ENCODE peak calls at places on chromosome 12, in ten cellular contexts. Y, O, Q, X, L, R, F, M, G and A are unnamed samples. For H3K4me1, the result is how much of the 10 kb centered on the place peaks cover.

GRCh38 chr12:68207276-68207675 is 18.3 kb downstream of the IL26 start:
- DNase-seq in Y (no peak), G (no peak), X (no peak), F (no peak), L (no peak), O (no peak), M (no peak), Q (no peak), R (no peak), A (no peak)

GRCh38 chr12:10101648-10102220 is 2.9 kb upstream of the CLEC1A start:
- DNase-seq in R (no peak), X (no peak), F (no peak), M (no peak), O (no peak), Q (no peak), G (no peak), Y (no peak), L (no peak), A (no peak)

GRCh38 chr12:124630791-124631313 is 63.4 kb upstream of the NCOR2 start:
- DNase-seq in R (no peak), G (no peak), F (no peak), M (no peak), Q (no peak), X (no peak), L (no peak), Y (no peak), O (no peak), A (no peak)

GRCh38 chr12:58678753-58679152 is 241.6 kb downstream of the LRIG3 start:
- DNase-seq in X (no peak), O (no peak), L (no peak), Q (no peak), G (no peak), F (no peak), Y (no peak), R (no peak), M (no peak), A (no peak)

GRCh38 chr12:20368653-20369163 is 371 bp downstream of the PDE3A start:
- DNase-seq in F (peak), L (peak), X (no peak), G (peak), M (peak), Q (peak), O (peak), Y (peak), R (peak), A (peak)

GRCh38 chr12:91978143-91978542 is 167.5 kb downstream of the BTG1 start:
- DNase-seq in R (no peak), G (no peak), L (no peak), O (peak), X (no peak), Q (no peak), Y (no peak), M (no peak), F (no peak), A (no peak)

GRCh38 chr12:41167701-41168100 is 20.4 kb upstream of the PDZRN4 start:
- DNase-seq in F (no peak), G (no peak), R (no peak), O (no peak), Y (no peak), X (no peak), M (no peak), Q (no peak), L (no peak), A (no peak)

GRCh38 chr12:56836800-56837663 is 73.9 kb downstream of the HSD17B6 start:
- DNase-seq in M (no peak), X (peak), O (peak), Q (no peak), L (no peak), F (no peak), Y (no peak), G (no peak), R (no peak), A (no peak)

GRCh38 chr12:110349521-110350151 is 53.9 kb downstream of the ANAPC7 start:
- DNase-seq in G (no peak), R (no peak), L (no peak), O (no peak), Q (peak), M (no peak), Y (no peak), F (no peak), X (no peak), A (no peak)

GRCh38 chr12:51828951-51829581 is 19.5 kb downstream of the FIGNL2 start:
- DNase-seq in M (peak), F (no peak), R (no peak), O (no peak), Y (no peak), L (no peak), G (no peak), X (no peak), Q (no peak), A (no peak)

GRCh38 chr12:46549527-46550265 is 177.1 kb upstream of the SLC38A2 start:
- DNase-seq in R (no peak), X (no peak), F (no peak), M (no peak), Y (no peak), L (no peak), G (no peak), Q (no peak), O (peak), A (no peak)

GRCh38 chr12:93741741-93742085 is 64.5 kb downstream of the CRADD start:
- DNase-seq in O (peak), M (peak), Y (no peak), R (no peak), X (no peak), G (no peak), L (no peak), Q (no peak), F (no peak), A (no peak)

GRCh38 chr12:12872934-12873275 is 18.5 kb upstream of the GPRC5A start:
- DNase-seq in Y (no peak), R (no peak), G (no peak), F (no peak), X (no peak), M (no peak), Q (no peak), L (no peak), O (no peak), A (no peak)

GRCh38 chr12:29782285-29782820 is 1.4 kb downstream of the TMTC1 start:
- DNase-seq in O (no peak), X (no peak), R (no peak), G (no peak), F (no peak), L (no peak), M (peak), Y (no peak), Q (peak), A (no peak)

GRCh38 chr12:67279637-67280036 is 10.5 kb downstream of the CAND1 start:
- DNase-seq in Q (no peak), F (no peak), Y (no peak), G (no peak), R (no peak), L (no peak), M (no peak), X (no peak), O (no peak), A (no peak)

GRCh38 chr12:124640096-124640495 is 72.7 kb upstream of the NCOR2 start:
- DNase-seq in G (no peak), X (no peak), Q (peak), F (no peak), Y (no peak), O (peak), M (no peak), R (no peak), L (no peak), A (no peak)

GRCh38 chr12:21551811-21552469 is 25.8 kb downstream of the SPX start:
- DNase-seq in L (no peak), M (no peak), Y (no peak), Q (no peak), G (no peak), O (no peak), X (no peak), R (no peak), F (no peak), A (peak)

GRCh38 chr12:103807561-103808238 is 33.3 kb downstream of the NT5DC3 start:
- DNase-seq in Q (no peak), R (no peak), L (no peak), M (no peak), F (no peak), O (no peak), X (no peak), Y (no peak), G (peak), A (no peak)

GRCh38 chr12:49420556-49420955 is 53.3 kb downstream of the SPATS2 start:
- DNase-seq in L (no peak), F (no peak), M (no peak), G (no peak), X (no peak), Y (no peak), O (no peak), R (no peak), Q (no peak), A (no peak)

GRCh38 chr12:65941388-65941787 is 117.1 kb downstream of the HMGA2 start:
- DNase-seq in L (no peak), X (no peak), Y (no peak), R (no peak), F (no peak), O (peak), G (no peak), M (no peak), Q (no peak), A (no peak)

GRCh38 chr12:114990396-114990795 is 306.4 kb upstream of the TBX3 start:
- DNase-seq in Q (no peak), R (no peak), X (no peak), F (no peak), O (no peak), L (no peak), M (no peak), G (no peak), Y (no peak), A (no peak)

GRCh38 chr12:25698782-25699181 is 145.7 kb upstream of the LMNTD1 start:
- DNase-seq in G (no peak), X (no peak), O (no peak), Y (no peak), F (no peak), L (no peak), M (no peak), Q (no peak), R (no peak), A (no peak)

GRCh38 chr12:93705237-93705636 is 28.1 kb downstream of the CRADD start:
- DNase-seq in Y (no peak), M (no peak), R (no peak), O (no peak), F (no peak), X (no peak), L (no peak), G (no peak), Q (no peak), A (no peak)

GRCh38 chr12:45192041-45192695 is 23.7 kb upstream of the ANO6 start:
- DNase-seq in M (peak), G (no peak), R (no peak), O (peak), X (no peak), Y (no peak), Q (no peak), L (no peak), F (no peak), A (no peak)

GRCh38 chr12:113099364-113099763 is 36.2 kb downstream of the RASAL1 start:
- DNase-seq in M (no peak), Y (no peak), R (no peak), X (no peak), L (no peak), Q (no peak), G (no peak), F (peak), O (no peak), A (no peak)

GRCh38 chr12:2286461-2287131 is 233.8 kb downstream of the CACNA1C start:
- DNase-seq in G (no peak), L (no peak), F (no peak), Y (no peak), O (no peak), R (no peak), Q (no peak), M (no peak), X (no peak), A (no peak)

GRCh38 chr12:92360543-92360942 is 214.9 kb upstream of the BTG1 start:
- DNase-seq in M (no peak), F (no peak), Q (no peak), G (no peak), X (no peak), Y (no peak), R (no peak), O (no peak), L (no peak), A (no peak)

GRCh38 chr12:25438638-25439037 is 114.4 kb downstream of the LMNTD1 start:
- DNase-seq in G (no peak), R (no peak), Y (no peak), Q (no peak), O (no peak), F (no peak), X (no peak), L (no peak), M (no peak), A (no peak)

GRCh38 chr12:82383930-82384513 is 25.7 kb downstream of the METTL25 start:
- DNase-seq in O (peak), Q (no peak), F (no peak), G (no peak), X (no peak), Y (no peak), R (no peak), M (no peak), L (no peak), A (no peak)

GRCh38 chr12:110776410-110776809 is 33.7 kb upstream of the PPP1CC start:
- DNase-seq in F (no peak), X (no peak), L (no peak), Y (no peak), M (no peak), G (no peak), R (no peak), Q (no peak), O (no peak), A (no peak)

DNA sequence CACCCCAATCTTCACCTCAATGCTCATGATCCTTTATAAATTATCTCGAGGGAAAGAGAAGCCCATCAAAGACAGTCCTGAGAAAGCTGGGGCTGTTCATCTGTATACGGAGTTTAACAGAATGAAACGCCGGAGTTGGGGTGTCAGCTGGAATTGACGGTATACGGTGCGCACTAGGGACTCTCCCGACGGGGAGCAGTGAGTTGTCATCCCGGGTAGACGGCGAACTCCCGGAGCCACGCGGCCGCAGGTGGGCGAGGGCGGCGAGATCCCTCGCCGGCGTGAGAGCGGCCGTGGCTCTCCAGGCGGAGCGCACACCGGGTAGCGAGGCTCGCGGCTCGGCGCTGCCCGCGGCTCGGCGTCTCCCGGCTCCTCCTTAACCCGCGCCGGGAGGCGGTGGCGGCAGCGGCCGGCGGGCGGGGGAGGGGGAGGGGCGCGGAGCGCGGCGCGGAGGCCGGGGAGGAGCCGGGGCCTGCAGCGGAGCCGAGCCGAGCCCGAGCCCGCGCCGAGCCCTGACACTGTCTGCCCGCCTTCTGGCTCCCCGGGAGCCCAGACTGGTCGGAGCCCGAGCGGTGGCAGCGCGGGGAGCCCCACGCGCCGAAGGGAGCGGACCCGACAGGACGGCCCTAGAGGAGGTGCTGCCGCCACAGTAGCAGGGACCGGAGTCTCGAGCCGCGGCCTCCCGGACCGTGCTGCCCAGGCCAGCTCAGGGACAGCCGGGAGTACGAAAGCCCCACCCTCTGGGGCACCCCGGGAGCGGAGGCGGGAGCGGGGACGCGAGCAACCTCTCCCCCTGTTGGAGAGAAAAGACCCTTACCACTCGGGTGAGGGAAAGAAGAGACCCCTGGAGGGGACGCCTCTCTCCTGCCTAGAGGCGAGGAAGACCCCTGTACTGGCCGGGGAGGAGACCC is at the start of gene FOXJ2:
- DNase-seq in G (peak), Q (peak), Y (peak), F (peak), O (peak), M (peak), L (peak), R (peak), X (no peak), A (peak)
- H3K4me1 ChIP-seq in G (half or more), Q (under half), Y (under half), F (under half), O (under half), M (under half), L (under half), R (under half), X (under half), A (under half)

GRCh38 chr12:53046655-53047220 is 3.1 kb upstream of the TNS2 start:
- DNase-seq in R (peak), G (peak), Q (peak), O (peak), Y (peak), F (peak), X (no peak), L (peak), M (peak), A (peak)

GRCh38 chr12:53045646-53046045 is 4.2 kb upstream of the TNS2 start:
- DNase-seq in Q (peak), O (no peak), M (no peak), L (no peak), F (peak), R (no peak), G (no peak), X (no peak), Y (no peak), A (peak)

GRCh38 chr12:53048780-53049401 is 974 bp upstream of the TNS2 start:
- DNase-seq in Y (peak), O (peak), R (peak), X (peak), Q (peak), G (peak), M (peak), F (peak), L (no peak), A (peak)

GRCh38 chr12:53048033-53048779 is 1.7 kb upstream of the TNS2 start:
- DNase-seq in G (peak), X (peak), M (peak), L (peak), O (peak), Q (peak), Y (peak), R (peak), F (peak), A (peak)

DNA sequence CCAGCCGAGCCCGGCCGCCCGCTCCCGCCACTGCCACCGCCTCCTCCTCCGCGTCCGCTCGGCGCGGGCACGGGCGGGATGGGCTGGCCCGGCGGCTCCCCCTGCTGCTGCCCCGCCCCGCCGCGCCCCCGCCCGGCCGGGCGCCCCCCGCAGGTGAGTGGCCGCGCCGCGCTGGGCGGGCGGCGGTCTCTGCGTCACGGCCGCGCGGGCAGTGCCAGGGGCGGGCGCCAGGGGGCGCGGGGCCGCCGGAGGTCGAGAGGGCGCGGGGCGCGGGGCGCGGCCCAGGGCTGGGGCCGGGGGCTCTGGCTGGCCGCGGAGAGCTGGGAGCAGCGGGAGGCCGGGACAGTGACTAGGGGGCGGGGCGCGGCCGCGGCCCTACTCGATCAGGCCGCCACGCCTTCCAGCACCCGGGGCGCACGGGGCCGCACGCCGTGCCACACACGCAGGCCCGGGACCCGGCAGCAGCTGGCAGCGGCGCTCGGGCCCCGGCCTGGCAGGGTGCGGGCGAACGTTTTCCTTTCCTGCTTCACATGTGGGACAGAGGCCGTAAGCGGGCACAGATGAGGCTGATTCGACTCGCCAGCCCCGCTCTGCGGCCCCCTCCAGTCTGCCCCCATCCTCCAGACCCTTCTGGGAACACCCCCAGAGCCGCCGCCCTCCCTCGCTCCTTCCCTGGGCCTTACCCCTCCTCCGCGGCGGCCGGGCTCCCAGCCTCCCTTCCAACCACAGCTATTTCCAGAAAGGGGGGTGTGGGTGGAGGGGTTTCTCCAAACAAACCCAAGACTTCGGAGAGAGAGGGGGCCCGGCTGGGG is 2.4 kb upstream of the TNS2 start:
- DNase-seq in M (peak), Y (peak), X (peak), G (peak), O (peak), Q (peak), L (peak), F (peak), R (peak), A (peak)
- H3K27ac ChIP-seq in M (no peak), Y (peak), X (peak), G (peak), O (peak), Q (peak), L (peak), F (peak), R (peak), A (peak)

GRCh38 chr12:121581681-121582439 is 1.0 kb upstream of the KDM2B start:
- DNase-seq in G (no peak), Y (no peak), Q (peak), O (no peak), X (no peak), R (peak), M (peak), F (peak), L (no peak), A (peak)

GRCh38 chr12:121579190-121579791 is 1.5 kb downstream of the KDM2B start:
- DNase-seq in Y (peak), X (no peak), F (peak), R (peak), L (peak), O (no peak), M (peak), Q (peak), G (peak), A (no peak)

GRCh38 chr12:121578230-121579189 is 2.3 kb downstream of the KDM2B start:
- DNase-seq in Y (peak), R (peak), G (peak), F (peak), X (no peak), O (no peak), M (peak), Q (peak), L (peak), A (no peak)

GRCh38 chr12:121580959-121581680 is at the start of gene KDM2B:
- DNase-seq in R (no peak), O (no peak), X (no peak), M (peak), Q (peak), G (peak), Y (no peak), F (peak), L (no peak), A (no peak)

DNA sequence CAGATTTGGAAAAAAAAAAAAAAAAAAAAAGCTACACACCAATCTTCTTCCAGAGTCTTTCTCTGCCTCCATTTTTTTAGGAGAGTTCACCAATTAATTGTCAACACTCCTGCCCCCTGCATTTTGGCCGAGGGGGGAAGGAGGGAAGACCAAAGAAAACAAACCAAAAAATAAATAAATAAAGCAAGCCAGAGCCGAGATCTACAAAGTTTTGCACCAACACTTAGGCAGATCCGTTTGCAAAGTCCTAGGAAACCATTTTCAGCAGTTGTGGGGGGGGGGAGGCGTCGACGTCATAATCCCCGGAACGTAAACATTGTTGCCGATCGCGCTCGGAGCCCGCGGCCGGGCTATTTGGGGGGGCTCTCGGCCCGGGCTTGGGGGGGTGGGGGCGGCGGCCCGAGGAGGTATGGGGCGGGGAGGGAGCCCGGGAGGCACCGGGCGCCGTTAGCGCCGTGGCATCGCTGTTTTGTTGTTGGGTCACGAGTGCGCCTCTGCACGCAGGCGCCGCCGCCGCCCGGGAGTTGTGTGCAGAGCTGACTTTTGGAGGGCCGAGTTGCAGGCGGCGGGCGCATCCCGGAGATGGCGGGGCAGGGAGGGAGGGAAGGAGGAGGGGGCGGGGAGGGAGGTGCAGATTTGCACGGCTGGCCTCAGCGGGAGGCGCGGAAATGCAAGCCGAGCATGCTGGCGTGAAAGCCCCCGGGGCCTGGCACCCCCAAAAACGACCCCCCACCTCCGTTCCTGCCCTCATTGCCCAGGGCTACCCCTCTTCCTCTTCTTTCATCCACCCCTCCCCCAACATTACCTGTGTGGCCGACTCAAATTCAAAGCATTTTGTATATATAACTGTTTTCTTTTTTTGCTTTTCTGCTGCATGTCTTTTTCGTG is 598 bp downstream of the KDM2B start:
- DNase-seq in X (no peak), F (peak), L (peak), R (peak), M (peak), Y (peak), O (peak), G (peak), Q (peak), A (peak)
- H3K4me1 ChIP-seq in X (under half), F (under half), L (half or more), R (under half), M (under half), Y (under half), O (under half), G (under half), Q (under half), A (half or more)

GRCh38 chr12:14364583-14365271 is 755 bp upstream of the ATF7IP start:
- DNase-seq in G (no peak), X (no peak), F (no peak), O (no peak), M (no peak), Q (no peak), R (no peak), L (no peak), Y (no peak), A (no peak)
- H3K27ac ChIP-seq in G (peak), X (peak), F (no peak), O (peak), M (no peak), Q (peak), R (peak), L (peak), Y (peak), A (peak)